ENCODE peak calls at places on chromosomes 2 and 18, in four cellular contexts. A is GM12878, E is K562, F is H1. S is an unnamed sample.

GRCh38 chr2:121289271-121289670 is 4.3 kb upstream of the TFCP2L1 start:
- DNase-seq in F (no peak), E (no peak), A (no peak), S (no peak)

GRCh38 chr2:190636362-190636761 is 12.5 kb upstream of the NAB1 start:
- DNase-seq in E (no peak), F (no peak), A (no peak), S (no peak)

GRCh38 chr2:28390857-28391563 is 1.6 kb upstream of the FOSL2 start:
- DNase-seq in E (peak), F (peak), A (no peak), S (no peak)

GRCh38 chr2:238314576-238314975 is 5.7 kb upstream of the TRAF3IP1 start:
- DNase-seq in E (no peak), F (no peak), A (no peak), S (no peak)

GRCh38 chr2:11535899-11536344 is 2.1 kb downstream of the GREB1 start:
- DNase-seq in E (no peak), F (peak), A (no peak), S (no peak)

GRCh38 chr18:37246779-37247340 is 318.7 kb downstream of the CELF4 start:
- DNase-seq in A (no peak), E (no peak), F (no peak), S (no peak)

GRCh38 chr2:219962089-219962488 is 334.7 kb downstream of the SLC4A3 start:
- DNase-seq in A (no peak), E (no peak), F (no peak), S (no peak)

GRCh38 chr2:18378020-18378653 is 182.3 kb downstream of the RDH14 start:
- DNase-seq in F (peak), E (peak), A (no peak), S (peak)

GRCh38 chr2:205947621-205948495 is 138.1 kb downstream of the INO80D start:
- DNase-seq in E (peak), A (no peak), F (peak), S (peak)

GRCh38 chr2:11342561-11343343 is 1.7 kb downstream of the ROCK2 start:
- DNase-seq in F (no peak), E (peak), A (no peak), S (peak)

GRCh38 chr2:217103752-217104540 is 244.1 kb upstream of the TNP1 start:
- DNase-seq in F (no peak), A (no peak), E (no peak), S (peak)

GRCh38 chr2:178870703-178871102 is 63.5 kb upstream of the TTN start:
- DNase-seq in E (no peak), F (no peak), A (no peak), S (no peak)

GRCh38 chr2:62382122-62382521 is 123.9 kb downstream of the TMEM17 start:
- DNase-seq in E (no peak), F (no peak), A (no peak), S (no peak)

GRCh38 chr2:186484062-186484735 is 1.9 kb upstream of the ZC3H15 start:
- DNase-seq in F (no peak), A (no peak), E (peak), S (no peak)

GRCh38 chr2:109531221-109531620 is 82.5 kb downstream of the SEPTIN10 start:
- DNase-seq in A (no peak), F (no peak), E (no peak), S (no peak)

GRCh38 chr2:88658890-88659881 is 31.9 kb upstream of the EIF2AK3 start:
- DNase-seq in F (no peak), E (peak), A (no peak), S (no peak)

DNA sequence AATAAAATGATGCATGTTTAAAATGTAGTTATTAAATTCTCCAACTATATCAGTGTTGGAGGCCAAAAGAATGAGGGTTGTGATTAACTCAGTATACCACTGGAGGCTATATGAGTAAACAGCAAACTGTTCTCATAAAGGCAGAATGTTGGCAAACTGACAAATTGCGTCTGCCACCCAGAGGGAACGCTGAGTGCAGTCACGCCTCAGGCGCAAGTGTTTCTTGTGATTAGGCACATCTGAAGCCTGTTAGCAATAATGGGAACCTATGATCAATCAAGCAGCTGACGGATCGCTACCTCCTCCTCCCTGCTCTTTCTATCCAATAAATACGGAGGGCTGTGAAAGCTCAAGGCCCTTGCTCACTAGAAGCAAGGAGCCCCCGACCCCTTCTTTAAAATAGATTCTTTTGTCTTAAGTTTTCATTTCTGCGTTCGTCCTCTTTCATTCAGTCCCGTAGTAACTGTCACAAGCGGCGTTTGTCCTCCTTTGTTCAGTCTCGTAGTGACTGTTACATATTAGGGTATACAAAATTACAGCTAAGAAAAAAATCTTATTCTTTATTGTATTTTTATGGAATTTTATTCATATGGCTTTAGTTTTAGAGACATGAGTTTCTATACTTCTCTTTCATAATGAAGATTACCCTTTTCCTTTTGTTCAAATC is 16.3 kb upstream of the RMND5A start:
- DNase-seq in E (peak), A (no peak), F (no peak), S (peak)
- H3K9ac ChIP-seq in E (no peak), A (no peak), F (no peak), S (peak)

DNA sequence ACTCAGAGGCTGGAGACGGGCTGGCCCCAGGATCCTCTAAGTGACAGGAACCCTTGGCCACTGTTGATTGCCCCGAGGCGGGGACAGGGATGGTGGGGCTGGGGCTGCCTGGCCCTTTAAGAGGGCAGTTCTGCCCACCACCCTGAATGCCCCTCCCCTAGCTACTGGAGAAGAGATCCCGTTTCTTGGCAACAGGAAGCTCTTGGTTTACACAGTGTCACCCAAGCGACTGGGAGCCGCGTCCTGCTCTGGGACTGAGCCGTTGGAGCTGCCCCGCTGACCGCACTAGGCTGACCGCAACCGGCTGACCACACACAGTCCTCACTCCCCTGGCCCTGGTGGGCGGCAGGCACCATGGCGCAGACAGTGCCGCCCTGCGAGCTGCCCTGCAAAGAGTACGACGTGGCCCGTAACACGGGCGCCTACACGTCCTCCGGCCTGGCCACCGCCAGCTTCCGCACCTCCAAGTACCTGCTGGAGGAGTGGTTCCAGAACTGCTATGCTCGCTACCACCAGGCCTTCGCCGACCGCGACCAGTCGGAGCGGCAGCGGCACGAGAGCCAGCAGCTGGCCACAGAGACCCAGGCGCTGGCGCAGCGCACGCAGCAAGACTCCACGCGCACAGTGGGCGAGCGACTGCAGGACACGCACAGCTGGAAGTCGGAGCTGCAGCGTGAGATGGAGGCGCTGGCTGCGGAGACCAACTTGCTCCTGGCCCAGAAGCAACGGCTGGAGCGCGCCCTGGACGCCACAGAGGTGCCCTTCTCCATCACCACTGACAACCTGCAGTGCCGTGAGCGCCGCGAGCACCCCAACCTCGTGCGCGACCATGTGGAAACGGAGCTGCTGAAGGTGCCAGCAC is at the start of gene TEKT4:
- DNase-seq in F (peak), A (no peak), E (no peak), S (no peak)
- TF ChIP-seq EGR1 in F (no peak), A (no peak), E (no peak), S (no peak)

DNA sequence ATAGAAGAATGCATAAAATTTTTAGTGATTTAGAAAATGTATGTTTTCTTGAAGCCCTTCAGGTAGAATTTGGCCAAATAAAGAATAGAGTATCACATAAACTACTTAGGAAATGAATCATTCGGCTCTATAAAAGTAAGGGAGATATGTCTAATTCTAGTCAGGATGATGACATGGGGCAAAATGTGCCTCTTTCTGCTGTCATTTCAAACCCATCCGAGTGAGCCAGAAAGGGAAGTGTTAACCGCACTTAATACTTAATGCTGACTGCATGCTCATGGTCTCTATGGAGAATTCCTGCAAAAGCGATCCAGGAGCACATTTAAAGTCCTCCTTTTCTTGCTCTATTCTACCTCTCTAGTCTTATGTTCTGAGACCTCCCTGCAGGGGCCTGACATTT is 127.5 kb downstream of the CDC42EP3 start:
- DNase-seq in F (no peak), A (no peak), E (no peak), S (no peak)
- TF ChIP-seq ZNF274 in F (no peak), A (no peak), E (no peak), S (no peak)

DNA sequence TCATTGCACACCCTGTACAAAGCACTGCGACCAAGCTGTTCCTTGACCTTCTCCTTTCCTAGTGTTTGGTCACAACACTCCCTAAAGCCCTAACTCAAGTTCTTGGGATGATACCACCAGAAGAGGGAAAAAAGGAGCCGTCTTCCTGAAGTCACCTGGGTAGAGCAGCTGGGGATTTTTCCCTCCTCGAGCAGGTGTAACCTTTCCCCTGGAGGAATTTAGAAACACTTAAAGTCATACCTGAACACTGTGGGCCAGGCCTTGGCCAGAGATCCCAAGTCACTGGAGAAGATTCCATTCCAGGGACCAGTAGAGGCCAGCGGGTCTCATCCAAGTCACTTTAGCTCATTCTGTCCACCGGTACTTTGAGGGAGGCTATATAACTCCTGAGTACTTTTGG is 13.2 kb downstream of the EPAS1 start:
- DNase-seq in F (no peak), E (no peak), A (no peak), S (no peak)
- H3K9ac ChIP-seq in F (no peak), E (no peak), A (no peak), S (no peak)

GRCh38 chr18:54279477-54280205 is 10.3 kb downstream of the POLI start:
- DNase-seq in F (no peak), E (no peak), A (no peak), S (no peak)

GRCh38 chr18:54280206-54280550 is 10.9 kb downstream of the POLI start:
- DNase-seq in A (no peak), E (peak), F (no peak), S (no peak)

GRCh38 chr18:54284535-54284934 is 15.2 kb downstream of the POLI start:
- DNase-seq in E (no peak), F (no peak), A (no peak), S (no peak)

DNA sequence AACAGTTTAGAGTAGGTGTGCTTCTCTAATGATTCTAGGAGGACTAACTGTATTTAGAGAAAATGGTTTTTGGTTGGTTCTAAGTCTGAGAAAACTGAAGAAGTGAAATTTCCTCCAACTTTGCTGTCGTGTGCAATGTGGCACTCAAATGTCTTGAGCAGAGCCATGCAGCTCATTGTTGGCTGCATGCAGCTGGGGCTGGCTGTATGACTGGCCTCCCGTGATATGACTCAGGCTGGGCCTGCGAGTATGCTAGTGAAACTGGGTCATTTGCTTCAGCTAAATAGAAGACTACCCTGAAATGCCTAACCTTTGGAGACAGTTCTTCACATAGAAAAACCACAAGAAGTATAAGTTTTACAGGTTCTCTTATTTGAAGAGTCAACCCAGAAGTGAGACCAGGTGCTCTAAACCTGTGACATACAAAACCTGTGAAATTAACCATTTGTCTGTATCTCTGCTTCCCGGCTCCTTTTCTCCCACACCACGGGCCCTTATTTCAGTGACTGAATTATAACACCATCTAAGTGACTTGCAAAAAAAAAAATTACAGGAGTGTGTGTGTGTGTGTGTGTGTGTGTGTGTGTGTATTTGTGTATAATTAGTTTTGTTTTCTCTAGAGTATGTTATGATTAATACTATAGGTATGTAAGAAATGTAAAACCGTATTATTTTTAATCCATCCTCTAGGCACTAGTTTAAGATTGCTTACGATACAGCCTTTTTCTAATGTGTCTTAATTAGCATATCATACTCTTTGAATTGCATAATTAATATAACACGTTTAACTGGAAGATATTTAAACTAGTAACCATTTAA is 15.9 kb downstream of the POLI start:
- DNase-seq in A (peak), E (peak), F (no peak), S (no peak)
- TF ChIP-seq EGR1 in A (peak), E (no peak), F (no peak), S (no peak)

GRCh38 chr2:224585205-224586088 is at the start of gene CUL3:
- DNase-seq in F (peak), E (peak), A (peak), S (peak)

GRCh38 chr2:224584768-224585204 is 377 bp downstream of the CUL3 start:
- DNase-seq in F (no peak), E (peak), A (no peak), S (no peak)

GRCh38 chr2:224580248-224580647 is 4.9 kb downstream of the CUL3 start:
- DNase-seq in E (no peak), F (no peak), A (no peak), S (no peak)

GRCh38 chr2:224586127-224586702 is 1.1 kb upstream of the CUL3 start:
- DNase-seq in F (no peak), A (no peak), E (no peak), S (no peak)

GRCh38 chr2:224584111-224584764 is 925 bp downstream of the CUL3 start:
- DNase-seq in A (no peak), E (peak), F (no peak), S (no peak)
- TF ChIP-seq ZNF274 in A (no peak), E (no peak), F (no peak), S (no peak)